ENCODE peak calls at places on chromosomes 3 and 15, in nine cellular contexts. Q is WTC11, D is activated B cell treated with CpG ODN at 0.5 μM for 24 hours, R is neural progenitor cell, N is AG09309, U is GM13976, S is fibroblast of lung, C is nephron progenitor cell, G is heart right ventricle. V is an unnamed sample.

GRCh38 chr3:130963878-130964277 is 62.7 kb downstream of the ASTE1 start:
- DNase-seq in R (peak), D (no peak), N (peak), S (peak), U (no peak), C (no peak), G (no peak), Q (no peak), V (no peak)

GRCh38 chr3:105798381-105798934 is 70.4 kb downstream of the CBLB start:
- DNase-seq in U (peak), R (peak), D (no peak), C (no peak), N (no peak), S (peak), Q (no peak), G (no peak), V (peak)

GRCh38 chr3:115085197-115085865 is 61.8 kb downstream of the ZBTB20 start:
- DNase-seq in U (no peak), R (peak), G (no peak), Q (no peak), S (no peak), D (no peak), N (no peak), C (no peak), V (no peak)

GRCh38 chr3:157442729-157443128 is 6.1 kb downstream of the PTX3 start:
- DNase-seq in G (no peak), D (no peak), R (no peak), N (no peak), U (no peak), Q (no peak), S (peak), C (no peak), V (no peak)

GRCh38 chr3:155435821-155436220 is 142.3 kb upstream of the STRIT1 start:
- DNase-seq in N (no peak), R (no peak), G (no peak), Q (no peak), C (no peak), U (no peak), D (no peak), S (peak), V (no peak)

GRCh38 chr15:56877591-56877990 is 40.9 kb upstream of the TCF12 start:
- DNase-seq in S (no peak), N (no peak), R (no peak), C (no peak), G (no peak), U (no peak), Q (no peak), D (no peak), V (no peak)

GRCh38 chr3:158672293-158673176 is at the start of gene LXN:
- DNase-seq in U (peak), R (peak), Q (peak), N (no peak), C (peak), D (peak), G (peak), S (peak), V (peak)

GRCh38 chr3:154898398-154898797 is 181.7 kb upstream of the MME start:
- DNase-seq in C (no peak), G (no peak), N (no peak), D (no peak), S (no peak), R (no peak), Q (no peak), U (no peak), V (no peak)

GRCh38 chr3:30933478-30934207 is 39.2 kb upstream of the GADL1 start:
- DNase-seq in C (no peak), G (no peak), R (no peak), Q (no peak), S (no peak), D (no peak), U (no peak), N (no peak), V (no peak)

GRCh38 chr3:13073042-13073906 is at the start of gene IQSEC1:
- DNase-seq in Q (peak), S (peak), U (peak), D (peak), C (peak), G (peak), N (no peak), R (peak), V (no peak)

GRCh38 chr15:90845201-90845949 is 23.0 kb upstream of the FURIN start:
- DNase-seq in C (no peak), U (peak), N (peak), S (peak), R (no peak), D (peak), G (no peak), Q (no peak), V (peak)

GRCh38 chr3:192957441-192957951 is 39.8 kb upstream of the MB21D2 start:
- DNase-seq in D (no peak), G (peak), S (peak), U (no peak), Q (no peak), N (peak), R (no peak), C (no peak), V (no peak)

GRCh38 chr3:42667523-42668402 is 14.3 kb downstream of the ZBTB47 start:
- DNase-seq in C (no peak), S (no peak), Q (no peak), R (no peak), U (no peak), G (no peak), D (no peak), N (no peak), V (no peak)

GRCh38 chr3:10869460-10869859 is 53.4 kb downstream of the SLC6A11 start:
- DNase-seq in S (no peak), C (no peak), Q (no peak), N (no peak), U (no peak), G (no peak), D (no peak), R (no peak), V (no peak)

GRCh38 chr15:82709081-82709420 is 624 bp downstream of the AP3B2 start:
- DNase-seq in D (no peak), N (no peak), R (no peak), S (peak), C (no peak), U (no peak), G (no peak), Q (peak), V (no peak)

GRCh38 chr3:45579251-45579650 is 15.3 kb upstream of the LIMD1 start:
- DNase-seq in Q (no peak), R (no peak), G (no peak), U (no peak), N (no peak), D (no peak), C (no peak), S (no peak), V (no peak)

GRCh38 chr3:542030-542429 is 345.5 kb downstream of the CHL1 start:
- DNase-seq in D (no peak), N (no peak), S (no peak), C (no peak), Q (no peak), U (no peak), R (no peak), G (no peak), V (no peak)

GRCh38 chr3:39255503-39256325 is 24.1 kb downstream of the CX3CR1 start:
- DNase-seq in Q (no peak), G (peak), C (no peak), D (peak), N (no peak), S (no peak), U (peak), R (no peak), V (peak)

GRCh38 chr3:192261135-192261534 is 466.2 kb downstream of the FGF12 start:
- DNase-seq in R (no peak), S (no peak), G (no peak), U (no peak), C (no peak), Q (no peak), D (no peak), N (no peak), V (no peak)

GRCh38 chr3:32614956-32615355 is 44.3 kb upstream of the DYNC1LI1 start:
- DNase-seq in Q (no peak), U (no peak), N (peak), R (no peak), C (no peak), G (no peak), D (no peak), S (peak), V (no peak)

GRCh38 chr15:68317281-68318007 is 39.9 kb downstream of the FEM1B start:
- DNase-seq in S (no peak), R (no peak), U (no peak), C (no peak), N (no peak), D (no peak), G (no peak), Q (peak), V (no peak)

GRCh38 chr3:4809970-4810369 is 169.3 kb upstream of the BHLHE40 start:
- DNase-seq in U (no peak), G (no peak), Q (no peak), N (no peak), S (peak), D (no peak), C (no peak), R (no peak), V (no peak)

GRCh38 chr15:97893988-97894387 is 66.5 kb upstream of the ARRDC4 start:
- DNase-seq in Q (no peak), R (no peak), U (no peak), D (no peak), C (no peak), N (no peak), G (no peak), S (no peak), V (no peak)

GRCh38 chr3:29092348-29092747 is 188.5 kb upstream of the RBMS3 start:
- DNase-seq in S (no peak), C (no peak), G (no peak), Q (no peak), N (no peak), R (no peak), U (no peak), D (no peak), V (no peak)

GRCh38 chr15:55710286-55710685 is 32.7 kb downstream of the PRTG start:
- DNase-seq in S (no peak), C (no peak), G (no peak), R (no peak), D (no peak), U (no peak), N (no peak), Q (no peak), V (no peak)

GRCh38 chr3:141076821-141077571 is 25.8 kb downstream of the SPSB4 start:
- DNase-seq in D (no peak), G (peak), N (peak), S (peak), Q (peak), C (peak), R (peak), U (no peak), V (no peak)

DNA sequence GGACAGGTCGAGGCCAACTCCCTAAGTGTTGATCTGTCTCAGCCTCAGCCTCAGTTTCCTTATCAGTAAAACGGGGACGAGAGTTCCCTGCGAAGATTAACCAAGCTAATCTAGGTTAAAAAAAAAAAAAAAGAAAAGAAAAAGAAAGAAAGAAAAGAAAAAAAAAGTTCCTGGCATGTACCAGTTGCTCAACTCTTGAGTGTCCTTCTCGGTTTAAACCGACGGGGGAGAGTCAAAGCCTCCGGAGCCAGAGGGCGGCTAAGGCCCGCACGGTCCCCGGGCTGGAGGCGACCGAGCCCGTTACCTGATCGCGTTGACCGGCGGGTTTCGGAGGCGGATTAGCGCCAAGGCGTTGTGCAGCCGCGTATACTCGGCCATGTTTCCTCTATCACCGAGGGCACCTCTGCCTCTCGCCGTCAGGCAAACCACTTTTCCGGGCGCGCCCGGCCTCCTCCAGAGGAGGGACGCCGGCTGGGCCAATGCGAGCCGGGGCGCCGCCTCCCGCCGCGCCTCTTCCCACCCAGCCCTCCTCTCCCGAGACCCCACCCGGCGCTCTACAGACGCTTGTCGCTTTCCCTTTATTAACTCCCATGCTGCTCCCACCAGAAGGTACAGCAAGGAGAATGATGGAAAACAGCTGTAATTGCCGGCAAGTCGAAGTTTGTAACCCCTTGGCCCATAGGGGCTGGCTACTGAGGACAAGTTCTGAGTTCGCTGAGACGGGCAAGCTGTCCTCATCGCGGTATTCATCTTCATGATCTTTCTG is at the start of gene EHHADH:
- DNase-seq in C (no peak), G (peak), R (peak), D (peak), U (peak), N (no peak), Q (peak), S (peak), V (peak)
- TF ChIP-seq CTCF in C (no peak), G (no peak), R (no peak), D (no peak), U (no peak), N (no peak), Q (no peak), S (no peak), V (no peak)

GRCh38 chr3:14371573-14372474 is 30.6 kb upstream of the SLC6A6 start:
- DNase-seq in D (no peak), N (peak), U (peak), G (peak), S (peak), Q (no peak), R (no peak), C (no peak), V (no peak)

GRCh38 chr3:14370719-14371572 is 31.5 kb upstream of the SLC6A6 start:
- DNase-seq in Q (no peak), R (no peak), U (no peak), G (no peak), C (no peak), N (no peak), S (no peak), D (no peak), V (no peak)

GRCh38 chr3:14368885-14369284 is 33.5 kb upstream of the SLC6A6 start:
- DNase-seq in S (no peak), Q (no peak), U (no peak), G (no peak), R (no peak), D (no peak), C (no peak), N (no peak), V (no peak)

GRCh38 chr3:14368146-14368545 is 34.3 kb upstream of the SLC6A6 start:
- DNase-seq in N (no peak), Q (no peak), C (no peak), D (no peak), S (no peak), U (no peak), R (no peak), G (no peak), V (no peak)

GRCh38 chr3:14369675-14370669 is 32.4 kb upstream of the SLC6A6 start:
- DNase-seq in S (no peak), Q (peak), R (peak), D (no peak), N (no peak), C (no peak), G (no peak), U (no peak), V (no peak)
- TF ChIP-seq CTCF in S (no peak), Q (no peak), R (peak), D (no peak), N (peak), C (no peak), G (no peak), U (no peak), V (no peak)

GRCh38 chr3:161104561-161105551 is at the start of gene B3GALNT1:
- DNase-seq in Q (peak), U (peak), R (peak), N (peak), D (peak), S (peak), C (peak), G (peak), V (no peak)
- TF ChIP-seq CTCF in Q (no peak), U (no peak), R (no peak), N (no peak), D (no peak), S (no peak), C (no peak), G (no peak), V (no peak)

GRCh38 chr3:197802505-197803459 is 11.7 kb downstream of the LRCH3 start:
- DNase-seq in R (no peak), S (no peak), Q (no peak), C (no peak), G (no peak), N (no peak), U (no peak), D (no peak), V (no peak)
- TF ChIP-seq CTCF in R (peak), S (no peak), Q (no peak), C (no peak), G (no peak), N (peak), U (peak), D (no peak), V (peak)

DNA sequence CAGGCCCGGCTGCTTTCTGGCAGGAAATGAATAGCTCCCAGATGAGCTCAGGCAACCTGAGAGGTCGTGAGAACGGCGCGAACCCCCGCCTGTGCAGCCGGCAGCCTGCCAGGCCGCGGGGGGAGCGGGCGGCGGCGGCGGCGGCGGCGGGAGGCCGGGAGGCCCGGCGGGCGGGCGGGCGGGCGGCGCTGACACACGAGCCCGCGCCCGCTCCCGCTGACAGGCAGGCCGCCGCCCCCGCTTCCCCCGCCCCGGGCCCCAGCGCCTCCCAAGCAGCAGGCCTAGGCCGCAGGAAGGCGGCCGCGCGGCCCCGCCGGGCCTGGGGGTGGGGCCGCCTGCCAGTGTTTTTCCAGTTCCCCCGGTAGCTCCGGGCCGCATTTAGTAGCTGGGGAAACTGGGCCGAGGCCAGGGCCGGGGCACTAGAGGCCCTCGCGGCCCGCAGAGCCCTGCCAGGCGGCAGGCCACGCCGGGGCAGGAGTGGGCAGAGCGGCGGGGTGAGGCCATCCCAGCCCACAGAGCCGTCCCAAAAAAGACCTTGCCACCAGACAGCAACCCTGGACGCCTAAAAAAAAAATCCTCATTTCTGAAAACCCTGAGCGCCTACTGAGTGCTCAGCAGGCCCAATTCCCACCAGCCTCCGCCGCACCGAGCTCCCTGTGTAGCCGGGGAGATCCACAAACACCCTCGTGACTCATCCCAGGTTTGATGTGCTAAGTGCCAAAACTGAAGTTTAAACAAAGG is 5.6 kb downstream of the HES1 start:
- DNase-seq in C (peak), Q (peak), N (peak), S (peak), G (peak), U (peak), D (peak), R (peak), V (no peak)
- TF ChIP-seq CTCF in C (no peak), Q (no peak), N (no peak), S (no peak), G (no peak), U (no peak), D (no peak), R (no peak), V (no peak)

GRCh38 chr3:144843099-144843498 is 871.5 kb downstream of the DIPK2A start:
- DNase-seq in C (no peak), Q (no peak), S (no peak), U (no peak), D (no peak), R (no peak), N (no peak), G (no peak), V (no peak)
- TF ChIP-seq CTCF in C (no peak), Q (no peak), S (peak), U (no peak), D (no peak), R (peak), N (peak), G (no peak), V (no peak)

DNA sequence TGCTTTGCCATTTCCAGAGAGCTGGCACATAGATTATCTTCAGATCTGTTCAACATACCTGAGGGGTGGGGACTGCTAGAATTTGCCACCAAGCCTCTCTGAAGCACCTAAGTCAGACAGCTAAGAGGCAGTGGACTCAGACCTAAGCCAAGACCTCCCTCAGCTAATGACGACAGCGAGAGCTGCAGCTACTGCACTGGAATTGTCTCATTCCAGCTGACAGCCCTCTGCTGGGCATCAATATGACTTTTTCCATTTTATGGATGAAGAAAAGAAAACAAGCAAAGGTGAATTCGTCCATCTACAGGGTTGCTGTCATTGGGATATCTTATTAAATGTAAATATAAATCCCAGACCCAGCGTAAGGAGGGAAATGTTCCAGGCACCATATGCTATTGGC is 85.3 kb upstream of the LRTM1 start:
- DNase-seq in U (no peak), Q (no peak), N (no peak), G (no peak), C (no peak), S (peak), D (no peak), R (peak), V (no peak)
- TF ChIP-seq CTCF in U (no peak), Q (no peak), N (peak), G (no peak), C (no peak), S (no peak), D (no peak), R (peak), V (no peak)